ENCODE peak calls at places on chromosome 7, in five cellular contexts. B is adrenal gland, V is colonic mucosa, J is ovary, H is AG04450. C is an unnamed sample. For H3K27me3, the result is how much of the 10 kb centered on the place peaks cover.

GRCh38 chr7:151599401-151600227 is 79.9 kb upstream of the RHEB start:
- DNase-seq in B (peak), V (no peak), J (peak), H (peak), C (no peak)

GRCh38 chr7:132258231-132258630 is 318.0 kb downstream of the PLXNA4 start:
- DNase-seq in B (no peak), V (no peak), J (no peak), H (no peak), C (no peak)

GRCh38 chr7:3569643-3570042 is 268.6 kb downstream of the SDK1 start:
- DNase-seq in B (no peak), V (no peak), J (no peak), H (no peak), C (no peak)

GRCh38 chr7:100572281-100572948 is 1.3 kb downstream of the SAP25 start:
- DNase-seq in B (no peak), V (no peak), J (no peak), H (no peak), C (no peak)

GRCh38 chr7:71350680-71351079 is 218.7 kb downstream of the GALNT17 start:
- DNase-seq in B (peak), V (no peak), J (no peak), H (no peak), C (no peak)

GRCh38 chr7:102415685-102416225 is 17.6 kb upstream of the ORAI2 start:
- DNase-seq in B (peak), V (no peak), J (no peak), H (no peak), C (peak)

GRCh38 chr7:47949703-47950102 is 1.4 kb upstream of the PKD1L1 start:
- DNase-seq in B (no peak), V (no peak), J (no peak), H (no peak), C (no peak)

GRCh38 chr7:103967401-103967800 is 22.1 kb downstream of the RELN start:
- DNase-seq in B (no peak), V (no peak), J (no peak), H (no peak), C (no peak)

GRCh38 chr7:3114917-3115316 is 71.2 kb upstream of the CARD11 start:
- DNase-seq in B (no peak), V (no peak), J (no peak), H (no peak), C (no peak)

GRCh38 chr7:148882192-148882591 is 1.9 kb downstream of the EZH2 start:
- DNase-seq in B (no peak), V (no peak), J (no peak), H (no peak), C (no peak)
- H3K27ac ChIP-seq in B (no peak), V (no peak), J (no peak), H (no peak), C (peak)

GRCh38 chr7:31104361-31105255 is 52.5 kb downstream of the ADCYAP1R1 start:
- DNase-seq in B (no peak), V (no peak), J (no peak), H (no peak), C (no peak)

GRCh38 chr7:31102151-31102972 is 50.3 kb downstream of the ADCYAP1R1 start:
- DNase-seq in B (no peak), V (no peak), J (no peak), H (no peak), C (no peak)

GRCh38 chr7:31105256-31105950 is 53.3 kb downstream of the ADCYAP1R1 start:
- DNase-seq in B (no peak), V (no peak), J (no peak), H (no peak), C (no peak)

GRCh38 chr7:31101544-31101943 is 49.4 kb downstream of the ADCYAP1R1 start:
- DNase-seq in B (no peak), V (no peak), J (no peak), H (no peak), C (no peak)

GRCh38 chr7:31102973-31103850 is 51.1 kb downstream of the ADCYAP1R1 start:
- DNase-seq in B (no peak), V (no peak), J (no peak), H (no peak), C (no peak)
- H3K27me3 ChIP-seq in B (under half), V (under half), J (under half), H (under half), C (under half)

GRCh38 chr7:13467111-13467547 is 522.3 kb downstream of the ETV1 start:
- DNase-seq in B (no peak), V (no peak), J (no peak), H (no peak), C (no peak)
- H3K4me3 ChIP-seq in B (no peak), V (no peak), J (no peak), H (no peak), C (no peak)

DNA sequence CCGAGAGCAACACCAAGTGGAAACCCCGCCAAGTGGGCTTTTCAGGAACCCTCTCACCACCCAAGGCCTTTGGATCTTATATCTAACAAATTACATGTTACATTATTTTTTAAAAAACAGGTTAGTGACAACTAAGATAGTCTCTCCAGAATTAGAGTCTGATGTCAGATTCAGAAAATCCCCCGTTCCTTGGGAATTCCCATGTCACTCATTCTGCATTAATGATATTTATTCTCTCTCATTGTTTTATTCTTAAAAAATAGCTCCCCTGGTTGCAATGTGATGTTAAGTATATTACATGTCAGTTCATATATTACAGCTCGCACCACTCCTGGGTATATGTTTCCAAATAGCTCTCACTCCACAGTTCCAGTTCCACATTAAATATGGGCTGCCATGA is 81.8 kb downstream of the WNT2 start:
- DNase-seq in B (no peak), V (no peak), J (no peak), H (no peak), C (no peak)
- H3K27ac ChIP-seq in B (no peak), V (no peak), J (no peak), H (no peak), C (no peak)

GRCh38 chr7:93957767-93958166 is 36.2 kb downstream of the GNG11 start:
- DNase-seq in B (no peak), V (no peak), J (no peak), H (no peak), C (no peak)

GRCh38 chr7:93958651-93959050 is 37.1 kb downstream of the GNG11 start:
- DNase-seq in B (no peak), V (no peak), J (no peak), H (no peak), C (no peak)

GRCh38 chr7:93955304-93955703 is 33.8 kb downstream of the GNG11 start:
- DNase-seq in B (no peak), V (no peak), J (no peak), H (no peak), C (no peak)

GRCh38 chr7:93960986-93961385 is 39.5 kb downstream of the GNG11 start:
- DNase-seq in B (no peak), V (no peak), J (no peak), H (no peak), C (no peak)

DNA sequence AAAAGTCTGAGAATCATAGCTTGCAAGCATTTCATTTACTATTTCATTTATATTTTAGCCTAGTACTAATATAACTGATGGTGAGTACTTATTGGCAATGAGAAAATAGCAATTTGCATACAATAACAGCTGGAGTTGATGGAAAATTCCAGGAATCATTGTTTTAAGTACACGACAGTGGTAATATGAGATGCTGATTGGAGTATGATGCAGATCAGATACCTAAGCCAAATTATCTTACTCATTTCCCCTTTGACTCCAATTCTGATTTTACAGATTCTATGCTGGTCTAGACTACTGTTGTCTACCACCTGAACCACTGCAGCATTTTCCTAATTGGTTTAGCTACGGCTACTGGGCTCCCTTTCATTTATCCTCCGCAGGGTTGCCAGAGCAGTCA is 36.7 kb downstream of the GNG11 start:
- DNase-seq in B (no peak), V (no peak), J (no peak), H (no peak), C (no peak)
- H3K27me3 ChIP-seq in B (under half), V (under half), J (under half), H (under half), C (under half)